ENCODE peak calls at places on chromosomes 16 and 17, in nine cellular contexts. T is tibial nerve; P is neuronal stem cell; G is mesenchymal stem cell; V is Karpas-422; X is pancreas; F is CD4-positive, alpha-beta memory T cell; C is HAP-1; M is psoas muscle. E is an unnamed sample. For H3K36me3 and H3K4me1, the result is how much of the 10 kb centered on the place peaks cover.

GRCh38 chr17:67260051-67260987 is 15.3 kb upstream of the HELZ start:
- DNase-seq in T (no peak), P (no peak), G (peak), V (no peak), X (no peak), F (no peak), C (peak), M (no peak), E (peak)

GRCh38 chr16:87762071-87762571 is 3.7 kb downstream of the KLHDC4 start:
- DNase-seq in T (no peak), P (no peak), G (no peak), V (no peak), X (no peak), F (no peak), C (no peak), M (no peak), E (no peak)

GRCh38 chr16:78895661-78896060 is 704.9 kb downstream of the MAF start:
- DNase-seq in T (no peak), P (no peak), G (peak), V (no peak), X (no peak), F (peak), C (no peak), M (no peak), E (no peak)

GRCh38 chr17:50939795-50940684 is 73.9 kb upstream of the TOB1 start:
- DNase-seq in T (no peak), P (no peak), G (no peak), V (no peak), X (peak), F (no peak), C (no peak), M (peak), E (peak)

GRCh38 chr17:49798738-49799137 is 10.3 kb downstream of the KAT7 start:
- DNase-seq in T (no peak), P (no peak), G (no peak), V (no peak), X (no peak), F (no peak), C (no peak), M (no peak), E (no peak)

GRCh38 chr17:82031885-82032627 is 578 bp downstream of the RAC3 start:
- DNase-seq in T (no peak), P (no peak), G (peak), V (peak), X (no peak), F (peak), C (peak), M (no peak), E (peak)

GRCh38 chr16:49353650-49354049 is 20.0 kb upstream of the C16orf78 start:
- DNase-seq in T (no peak), P (no peak), G (no peak), V (no peak), X (no peak), F (no peak), C (no peak), M (no peak), E (no peak)

GRCh38 chr16:8958344-8958808 is 5.3 kb downstream of the USP7 start:
- DNase-seq in T (no peak), P (no peak), G (peak), V (peak), X (no peak), F (no peak), C (no peak), M (peak), E (no peak)

GRCh38 chr17:81052199-81052997 is 17.4 kb downstream of the BAIAP2 start:
- DNase-seq in T (no peak), P (no peak), G (no peak), V (no peak), X (no peak), F (no peak), C (no peak), M (peak), E (no peak)

DNA sequence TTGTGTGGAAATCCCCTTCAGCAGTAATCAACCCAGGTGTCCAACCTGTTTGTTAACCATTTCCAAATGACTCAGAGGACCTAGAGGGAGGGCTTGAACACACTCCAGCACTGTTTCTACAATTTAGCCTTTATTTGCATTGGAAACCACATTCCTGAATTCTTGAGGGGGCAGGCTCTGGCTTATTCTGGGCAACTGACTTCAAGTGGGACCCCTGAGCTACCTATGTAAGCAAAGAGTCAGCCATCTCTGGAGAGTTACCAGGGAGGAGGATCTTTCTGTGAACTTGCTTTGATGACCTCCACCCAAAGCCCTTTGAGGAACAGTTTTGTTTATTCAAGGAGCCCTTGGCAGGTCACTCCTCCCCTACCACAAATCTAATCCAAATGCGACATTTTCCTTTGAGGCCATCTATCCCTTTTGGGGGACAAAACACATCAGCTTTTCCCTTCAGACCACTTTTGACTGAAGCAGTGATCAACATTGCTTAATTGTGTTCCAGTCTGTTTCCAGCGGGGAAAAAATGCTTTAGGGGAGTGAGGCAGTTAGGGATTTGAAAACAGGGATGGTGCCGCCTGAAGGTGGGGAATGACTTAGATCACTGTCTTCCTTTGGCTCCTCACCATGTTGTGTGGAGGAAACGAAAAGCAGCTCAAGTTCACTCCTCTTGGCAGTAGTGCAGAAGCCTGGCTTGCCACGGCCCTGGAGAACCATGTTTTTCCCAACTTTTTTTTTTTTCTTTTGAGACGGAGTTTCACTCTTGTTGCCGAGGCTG is 46.2 kb downstream of the TUBD1 start:
- DNase-seq in T (no peak), P (no peak), G (peak), V (no peak), X (no peak), F (peak), C (no peak), M (peak), E (peak)
- H3K4me3 ChIP-seq in T (no peak), P (no peak), G (peak), V (no peak), X (no peak), F (peak), C (no peak), M (peak), E (no peak)

DNA sequence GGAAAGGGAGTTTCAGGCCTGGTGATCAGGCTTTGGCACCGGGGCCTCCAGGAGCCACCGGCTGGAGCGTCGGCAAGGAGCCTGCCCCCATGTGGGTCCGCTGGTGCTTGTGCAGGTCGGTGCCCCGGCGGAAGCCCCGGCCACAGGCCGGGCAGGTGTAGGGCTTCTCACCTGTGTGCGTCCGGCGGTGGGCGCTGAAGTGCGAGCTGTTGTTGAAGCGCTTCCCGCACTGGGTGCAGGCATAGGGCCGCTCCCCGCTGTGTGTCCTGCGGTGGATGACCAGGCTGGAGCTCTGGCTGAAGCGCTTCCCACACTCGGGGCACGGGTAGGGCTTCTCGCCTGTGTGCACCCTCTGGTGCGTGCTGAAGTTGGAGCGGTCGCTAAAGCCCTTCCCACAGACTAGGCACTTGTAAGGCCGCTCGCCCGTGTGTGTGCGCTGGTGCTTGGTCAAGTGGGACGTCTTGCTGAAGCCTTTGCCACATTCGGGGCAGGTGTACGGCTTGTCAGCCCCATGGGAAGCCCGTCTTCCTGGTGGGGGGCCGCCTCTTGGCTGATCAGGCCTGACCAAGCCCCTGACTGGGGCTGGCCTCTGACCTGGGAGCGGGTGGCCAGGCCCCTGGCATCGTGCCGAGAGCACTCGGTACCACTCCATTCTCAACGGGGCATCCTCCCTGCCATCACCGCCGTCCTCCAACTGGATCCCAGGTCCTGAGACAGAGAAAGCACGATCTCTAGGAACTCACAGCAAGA is 14.4 kb downstream of the ZNF500 start:
- DNase-seq in T (no peak), P (no peak), G (no peak), V (no peak), X (no peak), F (no peak), C (no peak), M (no peak), E (no peak)
- H3K36me3 ChIP-seq in T (under half), P (half or more), G (half or more), V (under half), X (under half), F (under half), C (half or more), M (half or more), E (half or more)

GRCh38 chr17:39165844-39166349 is at the start of gene ARL5C:
- DNase-seq in T (no peak), P (no peak), G (no peak), V (no peak), X (peak), F (no peak), C (no peak), M (no peak), E (no peak)
- H3K4me1 ChIP-seq in T (under half), P (under half), G (under half), V (under half), X (under half), F (under half), C (under half), M (under half), E (under half)

DNA sequence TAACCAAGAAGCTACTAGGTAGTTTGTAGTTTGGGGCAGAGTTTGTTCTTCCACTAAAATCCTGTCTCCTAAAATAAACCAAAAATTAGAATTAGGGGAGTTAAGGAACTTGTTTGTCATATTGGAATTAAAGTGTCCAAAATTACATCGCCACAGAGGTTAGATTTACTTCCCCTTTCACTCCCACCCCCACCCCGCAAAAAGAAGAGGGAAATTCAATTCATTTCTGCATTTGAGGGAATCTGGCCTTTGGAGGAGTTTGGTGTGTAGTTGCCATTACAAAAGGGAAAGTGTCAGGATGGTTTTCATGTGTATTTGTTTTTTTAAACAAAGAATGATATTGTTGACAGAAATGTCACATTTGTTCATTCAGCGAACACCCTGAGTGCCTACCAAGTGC is 5.8 kb downstream of the TMEM97 start:
- DNase-seq in T (no peak), P (no peak), G (no peak), V (no peak), X (no peak), F (no peak), C (no peak), M (no peak), E (no peak)
- H3K4me3 ChIP-seq in T (no peak), P (no peak), G (no peak), V (no peak), X (no peak), F (no peak), C (no peak), M (no peak), E (no peak)

DNA sequence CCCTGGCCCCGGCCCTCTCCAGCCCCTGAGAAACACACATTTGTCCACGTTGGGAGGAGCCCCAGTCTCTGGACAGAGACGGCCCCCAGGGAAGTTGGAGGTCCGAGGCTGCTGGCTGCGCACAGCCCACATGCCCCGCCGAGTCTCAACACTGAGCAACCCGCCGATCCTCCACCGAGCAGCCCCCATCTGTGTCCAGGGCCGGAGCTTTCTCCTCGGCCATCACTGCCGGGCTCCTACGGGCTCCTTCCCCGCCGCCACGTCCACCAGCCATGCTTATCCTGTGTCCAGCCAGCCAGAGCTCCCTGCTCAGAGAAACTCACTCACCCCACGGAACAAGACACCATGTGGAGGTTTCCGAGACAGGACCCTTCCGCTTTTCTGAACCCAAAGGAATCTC is 103.3 kb downstream of the ENGASE start:
- DNase-seq in T (no peak), P (no peak), G (no peak), V (no peak), X (no peak), F (no peak), C (no peak), M (no peak), E (no peak)
- H3K36me3 ChIP-seq in T (under half), P (under half), G (under half), V (under half), X (under half), F (under half), C (under half), M (under half), E (under half)

DNA sequence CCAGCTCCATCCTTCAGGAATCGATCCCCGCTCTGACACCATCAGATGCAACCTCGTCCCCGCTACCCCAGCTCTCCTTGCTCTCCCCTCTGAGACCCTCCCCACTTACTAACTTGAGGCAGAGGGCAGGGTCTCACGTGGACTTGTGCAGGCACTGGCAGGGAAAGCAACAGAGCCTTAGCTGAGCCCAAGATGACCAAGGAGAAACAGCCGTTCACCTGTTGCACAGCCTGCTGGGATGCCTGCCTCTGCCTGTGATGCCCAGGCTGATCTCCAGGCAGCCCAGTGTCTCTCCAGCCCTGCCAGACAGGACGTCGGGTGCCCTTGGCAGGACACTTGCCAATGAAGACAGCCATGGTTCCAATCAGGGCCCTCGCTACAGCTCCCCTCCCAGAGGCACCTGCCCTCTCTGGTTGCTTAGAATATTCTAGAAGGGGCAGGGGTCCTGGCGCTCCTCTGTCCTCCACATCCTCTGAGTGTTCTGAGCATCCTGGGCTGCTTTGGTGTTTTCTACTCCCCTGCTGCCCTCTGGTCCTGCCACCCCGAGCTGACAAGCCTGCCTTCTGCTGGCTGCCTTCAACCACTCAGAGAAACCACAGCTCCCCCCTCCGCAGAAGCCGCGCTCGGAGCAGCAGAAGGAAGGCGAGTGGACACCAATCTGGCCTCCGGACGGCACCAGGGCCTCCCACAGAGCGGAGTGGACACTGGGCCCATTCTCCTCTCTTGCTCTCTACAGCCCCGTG is 6.7 kb downstream of the CEP295NL start:
- DNase-seq in T (no peak), P (no peak), G (no peak), V (no peak), X (no peak), F (no peak), C (no peak), M (no peak), E (no peak)
- H3K4me1 ChIP-seq in T (half or more), P (under half), G (under half), V (under half), X (under half), F (under half), C (under half), M (under half), E (under half)

DNA sequence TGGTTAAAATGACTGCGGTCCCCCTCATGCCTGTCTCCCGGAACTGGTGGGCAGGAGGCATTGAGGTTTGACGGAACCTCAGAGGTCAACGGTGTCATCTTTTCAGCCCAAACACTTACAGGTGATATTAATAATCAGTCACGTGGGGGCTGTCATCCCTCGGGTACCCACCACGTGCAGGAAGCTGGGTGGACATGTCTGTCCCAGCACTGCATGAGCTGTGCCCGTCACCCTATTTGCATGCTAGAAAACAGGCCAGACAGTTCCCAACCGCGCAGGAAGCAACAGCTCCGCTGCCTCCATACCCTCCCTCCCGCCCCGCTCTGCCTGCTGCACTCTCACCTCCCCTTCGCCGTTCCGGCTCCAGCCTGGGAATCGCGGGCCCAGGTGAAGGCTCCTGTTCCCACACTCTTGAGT is 1.4 kb downstream of the SYNGR3 start:
- DNase-seq in T (no peak), P (no peak), G (no peak), V (peak), X (peak), F (peak), C (no peak), M (no peak), E (peak)
- H3K4me3 ChIP-seq in T (no peak), P (peak), G (no peak), V (peak), X (no peak), F (peak), C (no peak), M (peak), E (no peak)